ENCODE peak calls at places on chromosomes 12 and 14, in five cellular contexts. R, K, W, E and I are unnamed samples.

GRCh38 chr12:122687091-122687490 is 16.1 kb downstream of the HCAR2 start:
- DNase-seq in W (no peak), E (no peak), R (no peak), K (no peak), I (no peak)

GRCh38 chr12:34399631-34400422 is 377.5 kb downstream of the ALG10 start:
- DNase-seq in E (peak), W (no peak), K (no peak), R (no peak), I (peak)

GRCh38 chr12:55642275-55643068 is 5.8 kb downstream of the OR10P1 start:
- DNase-seq in E (no peak), K (no peak), R (peak), W (peak), I (no peak)

GRCh38 chr14:28785096-28785952 is 18.7 kb downstream of the FOXG1 start:
- DNase-seq in E (no peak), W (no peak), R (no peak), K (no peak), I (no peak)

GRCh38 chr12:112188130-112188830 is 62.9 kb downstream of the TRAFD1 start:
- DNase-seq in W (no peak), E (no peak), R (no peak), K (no peak), I (no peak)

GRCh38 chr14:63432228-63432627 is 110.9 kb downstream of the PPP2R5E start:
- DNase-seq in E (no peak), K (no peak), W (no peak), R (no peak), I (no peak)

GRCh38 chr12:98580695-98581094 is 12.8 kb upstream of the SLC25A3 start:
- DNase-seq in W (no peak), R (no peak), K (no peak), E (no peak), I (no peak)

GRCh38 chr12:3432176-3432742 is 58.7 kb upstream of the PRMT8 start:
- DNase-seq in W (no peak), K (no peak), R (no peak), E (no peak), I (no peak)

GRCh38 chr12:54961190-54961589 is 23.4 kb downstream of the TESPA1 start:
- DNase-seq in W (no peak), E (no peak), K (no peak), R (no peak), I (no peak)

GRCh38 chr12:68614105-68614679 is 3.5 kb downstream of the RAP1B start:
- DNase-seq in W (no peak), E (no peak), K (no peak), R (peak), I (no peak)

GRCh38 chr12:11630046-11630706 is 19.3 kb upstream of the ETV6 start:
- DNase-seq in R (no peak), E (no peak), K (no peak), W (no peak), I (peak)

GRCh38 chr12:67681145-67681778 is 32.7 kb downstream of the DYRK2 start:
- DNase-seq in E (no peak), R (no peak), W (no peak), K (no peak), I (no peak)

GRCh38 chr12:9134981-9135628 is 19.4 kb upstream of the A2M start:
- DNase-seq in E (no peak), K (no peak), W (peak), R (peak), I (peak)

GRCh38 chr14:35687335-35687939 is 121.7 kb downstream of the RALGAPA1 start:
- DNase-seq in E (no peak), R (peak), K (peak), W (peak), I (no peak)

GRCh38 chr14:26841920-26842741 is 244.3 kb upstream of the NOVA1 start:
- DNase-seq in R (peak), E (no peak), W (no peak), K (no peak), I (peak)

GRCh38 chr12:124311292-124312109 is 16.6 kb downstream of the RFLNA start:
- DNase-seq in E (no peak), K (no peak), R (no peak), W (no peak), I (no peak)

GRCh38 chr12:26374934-26375333 is 179.6 kb downstream of the SSPN start:
- DNase-seq in E (no peak), W (no peak), R (no peak), K (no peak), I (no peak)

GRCh38 chr14:59228416-59228815 is 39.9 kb downstream of the DAAM1 start:
- DNase-seq in K (no peak), W (no peak), R (no peak), E (no peak), I (no peak)

GRCh38 chr14:74671789-74672188 is 41.1 kb downstream of the AREL1 start:
- DNase-seq in K (no peak), W (no peak), E (no peak), R (no peak), I (no peak)